ENCODE peak calls at places on chromosomes 2 and 18, in four cellular contexts. One of them, this sample, is unnamed.
A peak's percentile ranks its signal among the peaks of the same experiment; 100 is the strongest.

GRCh38 chr2:38190542-38191218 is 114.7 kb upstream of the CYP1B1 start:
- DNase-seq in SJSA1: peak; percentile 55
- DNase-seq in dorsolateral prefrontal cortex: no peak
- DNase-seq in CD8-positive, alpha-beta memory T cell: no peak
- DNase-seq in this sample: no peak

GRCh38 chr2:26846881-26847662 is 860 bp upstream of the DPYSL5 start:
- DNase-seq in SJSA1: no peak
- DNase-seq in dorsolateral prefrontal cortex: peak; percentile 29
- DNase-seq in CD8-positive, alpha-beta memory T cell: no peak
- DNase-seq in this sample: no peak

GRCh38 chr2:173187911-173188788 is 112.5 kb downstream of the MAP3K20 start:
- DNase-seq in SJSA1: no peak
- DNase-seq in dorsolateral prefrontal cortex: no peak
- DNase-seq in CD8-positive, alpha-beta memory T cell: no peak
- DNase-seq in this sample: no peak

GRCh38 chr18:54129448-54130134 is 94.9 kb downstream of the MBD2 start:
- DNase-seq in SJSA1: no peak
- DNase-seq in dorsolateral prefrontal cortex: no peak
- DNase-seq in CD8-positive, alpha-beta memory T cell: no peak
- DNase-seq in this sample: no peak

GRCh38 chr2:238895901-238896600 is 48.2 kb downstream of the TWIST2 start:
- DNase-seq in SJSA1: no peak
- DNase-seq in dorsolateral prefrontal cortex: no peak
- DNase-seq in CD8-positive, alpha-beta memory T cell: no peak
- DNase-seq in this sample: peak; percentile 56

GRCh38 chr2:55361465-55362189 is 58.0 kb downstream of the CCDC88A start:
- DNase-seq in SJSA1: no peak
- DNase-seq in dorsolateral prefrontal cortex: no peak
- DNase-seq in CD8-positive, alpha-beta memory T cell: no peak
- DNase-seq in this sample: no peak

GRCh38 chr18:24009651-24010333 is 4.8 kb upstream of the TTC39C start:
- DNase-seq in SJSA1: no peak
- DNase-seq in dorsolateral prefrontal cortex: no peak
- DNase-seq in CD8-positive, alpha-beta memory T cell: no peak
- DNase-seq in this sample: no peak

GRCh38 chr2:216221806-216222205 is 112.7 kb downstream of the XRCC5 start:
- DNase-seq in SJSA1: peak; percentile 38
- DNase-seq in dorsolateral prefrontal cortex: no peak
- DNase-seq in CD8-positive, alpha-beta memory T cell: no peak
- DNase-seq in this sample: no peak

GRCh38 chr2:109239720-109240119 is 110.7 kb downstream of the SH3RF3 start:
- DNase-seq in SJSA1: peak; percentile 65
- DNase-seq in dorsolateral prefrontal cortex: no peak
- DNase-seq in CD8-positive, alpha-beta memory T cell: no peak
- DNase-seq in this sample: no peak

GRCh38 chr2:232876978-232877441 is 6.9 kb downstream of the SNORC start:
- DNase-seq in SJSA1: no peak
- DNase-seq in dorsolateral prefrontal cortex: no peak
- DNase-seq in CD8-positive, alpha-beta memory T cell: no peak
- DNase-seq in this sample: no peak

GRCh38 chr2:97742381-97742847 is 29.0 kb downstream of the ZAP70 start:
- DNase-seq in SJSA1: no peak
- DNase-seq in dorsolateral prefrontal cortex: no peak
- DNase-seq in CD8-positive, alpha-beta memory T cell: peak; percentile 44
- DNase-seq in this sample: no peak

GRCh38 chr2:86105969-86106945 is at the start of gene PTCD3:
- DNase-seq in SJSA1: peak; percentile 98
- DNase-seq in dorsolateral prefrontal cortex: peak; percentile 96
- DNase-seq in CD8-positive, alpha-beta memory T cell: peak; percentile 91
- DNase-seq in this sample: peak; percentile 81

GRCh38 chr2:83282067-83282795 is 1176.8 kb downstream of the SUCLG1 start:
- DNase-seq in SJSA1: no peak
- DNase-seq in dorsolateral prefrontal cortex: no peak
- DNase-seq in CD8-positive, alpha-beta memory T cell: no peak
- DNase-seq in this sample: no peak

GRCh38 chr2:214203744-214204289 is 207.0 kb upstream of the VWC2L start:
- DNase-seq in SJSA1: no peak
- DNase-seq in dorsolateral prefrontal cortex: no peak
- DNase-seq in CD8-positive, alpha-beta memory T cell: no peak
- DNase-seq in this sample: no peak

GRCh38 chr2:195319548-195320415 is 337.2 kb upstream of the SLC39A10 start:
- DNase-seq in SJSA1: peak; percentile 87
- DNase-seq in dorsolateral prefrontal cortex: no peak
- DNase-seq in CD8-positive, alpha-beta memory T cell: no peak
- DNase-seq in this sample: no peak

GRCh38 chr2:224958466-224958857 is 83.8 kb downstream of the DOCK10 start:
- DNase-seq in SJSA1: no peak
- DNase-seq in dorsolateral prefrontal cortex: no peak
- DNase-seq in CD8-positive, alpha-beta memory T cell: no peak
- DNase-seq in this sample: no peak

GRCh38 chr18:44719519-44720060 is 38.9 kb downstream of the SETBP1 start:
- DNase-seq in SJSA1: no peak
- DNase-seq in dorsolateral prefrontal cortex: no peak
- DNase-seq in CD8-positive, alpha-beta memory T cell: no peak
- DNase-seq in this sample: no peak

GRCh38 chr2:105262662-105263091 is 21.1 kb downstream of the GPR45 start:
- DNase-seq in SJSA1: no peak
- DNase-seq in dorsolateral prefrontal cortex: no peak
- DNase-seq in CD8-positive, alpha-beta memory T cell: no peak
- DNase-seq in this sample: no peak

GRCh38 chr18:39721712-39722111 is 2156.1 kb upstream of the CELF4 start:
- DNase-seq in SJSA1: no peak
- DNase-seq in dorsolateral prefrontal cortex: no peak
- DNase-seq in CD8-positive, alpha-beta memory T cell: no peak
- DNase-seq in this sample: no peak

GRCh38 chr2:171703574-171704347 is 16.5 kb downstream of the DYNC1I2 start:
- DNase-seq in SJSA1: no peak
- DNase-seq in dorsolateral prefrontal cortex: no peak
- DNase-seq in CD8-positive, alpha-beta memory T cell: peak; percentile 13
- DNase-seq in this sample: no peak

GRCh38 chr18:62339106-62339988 is 14.2 kb downstream of the TNFRSF11A start:
- DNase-seq in SJSA1: no peak
- DNase-seq in dorsolateral prefrontal cortex: no peak
- DNase-seq in CD8-positive, alpha-beta memory T cell: no peak
- DNase-seq in this sample: peak; percentile 21

GRCh38 chr2:147390475-147390874 is 454.4 kb upstream of the ACVR2A start:
- DNase-seq in SJSA1: no peak
- DNase-seq in dorsolateral prefrontal cortex: no peak
- DNase-seq in CD8-positive, alpha-beta memory T cell: no peak
- DNase-seq in this sample: no peak

GRCh38 chr2:85164145-85164559 is 31.0 kb downstream of the TCF7L1 start:
- DNase-seq in SJSA1: no peak
- DNase-seq in dorsolateral prefrontal cortex: no peak
- DNase-seq in CD8-positive, alpha-beta memory T cell: no peak
- DNase-seq in this sample: no peak

GRCh38 chr2:144479659-144480058 is 40.3 kb downstream of the ZEB2 start:
- DNase-seq in SJSA1: no peak
- DNase-seq in dorsolateral prefrontal cortex: no peak
- DNase-seq in CD8-positive, alpha-beta memory T cell: no peak
- DNase-seq in this sample: no peak

GRCh38 chr2:145752091-145752806 is 1232.3 kb upstream of the ZEB2 start:
- DNase-seq in SJSA1: peak; percentile 74
- DNase-seq in dorsolateral prefrontal cortex: no peak
- DNase-seq in CD8-positive, alpha-beta memory T cell: no peak
- DNase-seq in this sample: peak; percentile 69

GRCh38 chr2:46225150-46225480 is 72.1 kb upstream of the EPAS1 start:
- DNase-seq in SJSA1: no peak
- DNase-seq in dorsolateral prefrontal cortex: no peak
- DNase-seq in CD8-positive, alpha-beta memory T cell: no peak
- DNase-seq in this sample: no peak

GRCh38 chr2:241860184-241861078 is 1.7 kb upstream of the PDCD1 start:
- DNase-seq in SJSA1: no peak
- DNase-seq in dorsolateral prefrontal cortex: no peak
- DNase-seq in CD8-positive, alpha-beta memory T cell: no peak
- DNase-seq in this sample: no peak

GRCh38 chr2:207869784-207870778 is 100.4 kb upstream of the FZD5 start:
- DNase-seq in SJSA1: peak; percentile 35
- DNase-seq in dorsolateral prefrontal cortex: no peak
- DNase-seq in CD8-positive, alpha-beta memory T cell: no peak
- DNase-seq in this sample: peak; percentile 39

GRCh38 chr2:231361701-231362588 is 33.6 kb upstream of the B3GNT7 start:
- DNase-seq in SJSA1: no peak
- DNase-seq in dorsolateral prefrontal cortex: no peak
- DNase-seq in CD8-positive, alpha-beta memory T cell: peak; percentile 21
- DNase-seq in this sample: no peak

GRCh38 chr2:118971245-118972122 is 29.5 kb downstream of the MARCO start:
- DNase-seq in SJSA1: no peak
- DNase-seq in dorsolateral prefrontal cortex: no peak
- DNase-seq in CD8-positive, alpha-beta memory T cell: no peak
- DNase-seq in this sample: no peak

GRCh38 chr2:218709906-218710305 is 729 bp upstream of the TTLL4 start:
- DNase-seq in SJSA1: no peak
- DNase-seq in dorsolateral prefrontal cortex: no peak
- DNase-seq in CD8-positive, alpha-beta memory T cell: no peak
- DNase-seq in this sample: no peak

GRCh38 chr18:39604836-39605235 is 2039.2 kb upstream of the CELF4 start:
- DNase-seq in SJSA1: no peak
- DNase-seq in dorsolateral prefrontal cortex: no peak
- DNase-seq in CD8-positive, alpha-beta memory T cell: no peak
- DNase-seq in this sample: no peak

GRCh38 chr2:177029501-177029900 is 183.1 kb upstream of the HNRNPA3 start:
- DNase-seq in SJSA1: no peak
- DNase-seq in dorsolateral prefrontal cortex: no peak
- DNase-seq in CD8-positive, alpha-beta memory T cell: no peak
- DNase-seq in this sample: no peak

GRCh38 chr2:112658820-112659667 is 13.3 kb downstream of the SLC20A1 start:
- DNase-seq in SJSA1: no peak
- DNase-seq in dorsolateral prefrontal cortex: no peak
- DNase-seq in CD8-positive, alpha-beta memory T cell: no peak
- DNase-seq in this sample: no peak

GRCh38 chr2:215843579-215843978 is 169.8 kb downstream of the MREG start:
- DNase-seq in SJSA1: peak; percentile 28
- DNase-seq in dorsolateral prefrontal cortex: peak; percentile 37
- DNase-seq in CD8-positive, alpha-beta memory T cell: no peak
- DNase-seq in this sample: peak; percentile 30

GRCh38 chr2:120305296-120305695 is 40.6 kb upstream of the INHBB start:
- DNase-seq in SJSA1: no peak
- DNase-seq in dorsolateral prefrontal cortex: no peak
- DNase-seq in CD8-positive, alpha-beta memory T cell: no peak
- DNase-seq in this sample: no peak

DNA sequence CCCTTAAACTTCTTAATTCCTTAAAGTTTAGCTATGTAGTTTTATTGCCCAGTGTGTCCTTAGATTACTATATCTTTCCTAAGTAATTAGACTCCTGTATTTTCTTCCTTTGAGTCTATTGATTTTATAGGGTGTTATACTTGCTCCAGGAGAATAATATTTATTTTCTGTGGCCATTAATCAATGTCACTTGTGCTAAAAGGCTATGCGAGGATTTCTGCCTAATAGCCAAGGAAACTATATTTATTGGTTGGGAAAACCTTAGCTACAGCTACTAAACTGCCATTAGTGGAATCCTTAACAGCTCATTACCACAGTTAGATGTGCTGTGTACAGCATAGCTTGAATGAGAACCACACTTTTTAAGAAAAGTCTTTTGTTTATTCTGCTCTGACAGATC is 537.3 kb downstream of the ERBB4 start:
- DNase-seq in SJSA1: no peak
- DNase-seq in dorsolateral prefrontal cortex: no peak
- DNase-seq in CD8-positive, alpha-beta memory T cell: no peak
- DNase-seq in this sample: no peak
- H3K4me3 ChIP-seq in SJSA1: no peak overlapping the region
- H3K4me3 ChIP-seq in dorsolateral prefrontal cortex: no peak overlapping the region
- H3K4me3 ChIP-seq in CD8-positive, alpha-beta memory T cell: no peak overlapping the region
- H3K4me3 ChIP-seq in this sample: no peak overlapping the region

DNA sequence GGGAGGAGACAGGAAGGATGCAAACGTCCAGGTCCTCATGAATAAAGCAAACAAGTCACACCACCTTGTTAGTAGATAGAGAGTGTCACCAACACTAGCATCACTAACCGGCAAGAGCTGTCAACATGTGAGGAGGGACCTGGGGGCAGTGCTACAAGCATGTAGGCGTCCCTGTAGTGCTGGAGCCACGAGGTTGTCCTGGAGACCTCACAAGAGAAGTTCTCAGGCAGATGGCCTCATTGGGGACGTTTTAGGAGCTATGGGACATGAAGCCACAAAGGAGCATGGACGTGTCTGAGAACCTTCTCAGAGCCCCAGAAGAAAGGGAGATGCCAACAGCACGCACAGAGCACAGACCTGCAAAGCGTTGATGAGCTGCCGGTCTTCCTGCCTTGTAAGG is 70.0 kb downstream of the COL6A3 start:
- DNase-seq in SJSA1: no peak
- DNase-seq in dorsolateral prefrontal cortex: no peak
- DNase-seq in CD8-positive, alpha-beta memory T cell: no peak
- DNase-seq in this sample: no peak
- H3K4me3 ChIP-seq in SJSA1: no peak overlapping the region
- H3K4me3 ChIP-seq in dorsolateral prefrontal cortex: no peak overlapping the region
- H3K4me3 ChIP-seq in CD8-positive, alpha-beta memory T cell: no peak overlapping the region
- H3K4me3 ChIP-seq in this sample: no peak overlapping the region

GRCh38 chr2:60424233-60424632 is 129.2 kb downstream of the BCL11A start:
- DNase-seq in SJSA1: no peak
- DNase-seq in dorsolateral prefrontal cortex: no peak
- DNase-seq in CD8-positive, alpha-beta memory T cell: no peak
- DNase-seq in this sample: no peak
- H3K4me3 ChIP-seq in SJSA1: no peak overlapping the region
- H3K4me3 ChIP-seq in dorsolateral prefrontal cortex: no peak overlapping the region
- H3K4me3 ChIP-seq in CD8-positive, alpha-beta memory T cell: no peak overlapping the region
- H3K4me3 ChIP-seq in this sample: no peak overlapping the region

GRCh38 chr18:48929951-48930713 is 20.6 kb downstream of the SMAD7 start:
- DNase-seq in SJSA1: peak; percentile 80
- DNase-seq in dorsolateral prefrontal cortex: no peak
- DNase-seq in CD8-positive, alpha-beta memory T cell: no peak
- DNase-seq in this sample: no peak

GRCh38 chr18:48927286-48928080 is 23.3 kb downstream of the SMAD7 start:
- DNase-seq in SJSA1: no peak
- DNase-seq in dorsolateral prefrontal cortex: no peak
- DNase-seq in CD8-positive, alpha-beta memory T cell: no peak
- DNase-seq in this sample: no peak

GRCh38 chr18:48930926-48931325 is 19.8 kb downstream of the SMAD7 start:
- DNase-seq in SJSA1: no peak
- DNase-seq in dorsolateral prefrontal cortex: no peak
- DNase-seq in CD8-positive, alpha-beta memory T cell: no peak
- DNase-seq in this sample: no peak

GRCh38 chr18:48928787-48929186 is 22.0 kb downstream of the SMAD7 start:
- DNase-seq in SJSA1: peak; percentile 63
- DNase-seq in dorsolateral prefrontal cortex: peak; percentile 78
- DNase-seq in CD8-positive, alpha-beta memory T cell: peak; percentile 81
- DNase-seq in this sample: no peak

GRCh38 chr18:48929212-48929612 is 21.6 kb downstream of the SMAD7 start:
- DNase-seq in SJSA1: peak; percentile 41
- DNase-seq in dorsolateral prefrontal cortex: no peak
- DNase-seq in CD8-positive, alpha-beta memory T cell: no peak
- DNase-seq in this sample: no peak
- H3K4me3 ChIP-seq in SJSA1: no peak overlapping the region
- H3K4me3 ChIP-seq in dorsolateral prefrontal cortex: no peak overlapping the region
- H3K4me3 ChIP-seq in CD8-positive, alpha-beta memory T cell: peak overlapping the region; percentile 21
- H3K4me3 ChIP-seq in this sample: peak overlapping the region; percentile 7

GRCh38 chr2:103293266-103293583 is 531.4 kb downstream of the TMEM182 start:
- DNase-seq in SJSA1: no peak
- DNase-seq in dorsolateral prefrontal cortex: no peak
- DNase-seq in CD8-positive, alpha-beta memory T cell: no peak
- DNase-seq in this sample: no peak
- H3K4me3 ChIP-seq in SJSA1: no peak overlapping the region
- H3K4me3 ChIP-seq in dorsolateral prefrontal cortex: peak overlapping the region; percentile 21
- H3K4me3 ChIP-seq in CD8-positive, alpha-beta memory T cell: no peak overlapping the region
- H3K4me3 ChIP-seq in this sample: no peak overlapping the region